ENCODE peak calls at places on chromosomes 11 and 22, in six cellular contexts. One of them, this sample, is unnamed.

GRCh38 chr11:112797653-112798293 is 163.4 kb upstream of the NCAM1 start:
- DNase-seq in cardiac fibroblast: peak
- DNase-seq in T-helper 2 cell: no peak
- DNase-seq in effector CD4-positive, alpha-beta T cell: no peak
- DNase-seq in erythroblast: peak
- DNase-seq in natural killer cell: peak
- DNase-seq in this sample: peak

GRCh38 chr22:31646186-31647019 is 15.6 kb downstream of the PISD start:
- DNase-seq in T-helper 2 cell: no peak
- DNase-seq in effector CD4-positive, alpha-beta T cell: no peak
- DNase-seq in natural killer cell: no peak
- DNase-seq in erythroblast: no peak
- DNase-seq in cardiac fibroblast: peak
- DNase-seq in this sample: peak

GRCh38 chr11:111833524-111833923 is 37.9 kb downstream of the ALG9 start:
- DNase-seq in natural killer cell: no peak
- DNase-seq in cardiac fibroblast: no peak
- DNase-seq in effector CD4-positive, alpha-beta T cell: no peak
- DNase-seq in erythroblast: no peak
- DNase-seq in T-helper 2 cell: no peak
- DNase-seq in this sample: no peak

GRCh38 chr11:83502041-83502440 is 215.9 kb upstream of the CCDC90B start:
- DNase-seq in erythroblast: no peak
- DNase-seq in effector CD4-positive, alpha-beta T cell: no peak
- DNase-seq in cardiac fibroblast: no peak
- DNase-seq in natural killer cell: no peak
- DNase-seq in T-helper 2 cell: no peak
- DNase-seq in this sample: no peak

GRCh38 chr22:48753752-48754517 is 1073.7 kb downstream of the BRD1 start:
- DNase-seq in T-helper 2 cell: no peak
- DNase-seq in cardiac fibroblast: no peak
- DNase-seq in erythroblast: no peak
- DNase-seq in effector CD4-positive, alpha-beta T cell: no peak
- DNase-seq in natural killer cell: no peak
- DNase-seq in this sample: no peak

GRCh38 chr11:28860898-28861297 is 752.7 kb downstream of the METTL15 start:
- DNase-seq in effector CD4-positive, alpha-beta T cell: no peak
- DNase-seq in cardiac fibroblast: peak
- DNase-seq in erythroblast: no peak
- DNase-seq in natural killer cell: no peak
- DNase-seq in T-helper 2 cell: no peak
- DNase-seq in this sample: peak

GRCh38 chr22:47814474-47814873 is 1052.0 kb downstream of the TBC1D22A start:
- DNase-seq in erythroblast: peak
- DNase-seq in effector CD4-positive, alpha-beta T cell: no peak
- DNase-seq in T-helper 2 cell: no peak
- DNase-seq in natural killer cell: no peak
- DNase-seq in cardiac fibroblast: no peak
- DNase-seq in this sample: no peak

GRCh38 chr11:61912991-61913698 is 4.2 kb downstream of the RAB3IL1 start:
- DNase-seq in effector CD4-positive, alpha-beta T cell: no peak
- DNase-seq in cardiac fibroblast: no peak
- DNase-seq in natural killer cell: no peak
- DNase-seq in erythroblast: no peak
- DNase-seq in T-helper 2 cell: no peak
- DNase-seq in this sample: no peak

GRCh38 chr22:35746248-35746647 is 28.6 kb downstream of the APOL5 start:
- DNase-seq in cardiac fibroblast: no peak
- DNase-seq in T-helper 2 cell: no peak
- DNase-seq in effector CD4-positive, alpha-beta T cell: no peak
- DNase-seq in erythroblast: no peak
- DNase-seq in natural killer cell: no peak
- DNase-seq in this sample: no peak

This sample was measured in HCEC 1CT.